ENCODE peak calls at places on chromosomes 16 and 17, in ten cellular contexts. I is neuronal stem cell, M is AG04450, D is fibroblast of lung, A is uterus, H is esophagus squamous epithelium, E is cardiac muscle cell, X is trophoblast cell, J is ovary, N is HCT116. Y is an unnamed sample. For H3K9me3, the result is how much of the 10 kb centered on the place peaks cover.

GRCh38 chr17:4110152-4110551 is 32.7 kb downstream of the ZZEF1 start:
- DNase-seq in I (no peak), M (no peak), D (peak), A (no peak), H (no peak), E (peak), X (no peak), J (no peak), N (no peak), Y (no peak)

GRCh38 chr16:83826146-83826913 is 18.6 kb downstream of the HSBP1 start:
- DNase-seq in I (peak), M (peak), D (peak), A (peak), H (no peak), E (peak), X (peak), J (peak), N (peak), Y (peak)

GRCh38 chr17:42363767-42364585 is 24.3 kb downstream of the STAT3 start:
- DNase-seq in I (no peak), M (no peak), D (no peak), A (no peak), H (no peak), E (peak), X (peak), J (no peak), N (no peak), Y (no peak)

GRCh38 chr17:76872874-76873221 is 4.6 kb downstream of the MGAT5B start:
- DNase-seq in I (no peak), M (no peak), D (peak), A (no peak), H (no peak), E (no peak), X (no peak), J (no peak), N (no peak), Y (no peak)

GRCh38 chr17:41579484-41580243 is 7.0 kb downstream of the KRT14 start:
- DNase-seq in I (peak), M (peak), D (peak), A (peak), H (no peak), E (peak), X (peak), J (peak), N (peak), Y (peak)

GRCh38 chr17:8123695-8124349 is at the start of gene HES7:
- DNase-seq in I (peak), M (no peak), D (peak), A (no peak), H (no peak), E (no peak), X (no peak), J (peak), N (no peak), Y (no peak)

GRCh38 chr17:78919816-78920516 is 5.2 kb downstream of the TIMP2 start:
- DNase-seq in I (no peak), M (no peak), D (no peak), A (no peak), H (no peak), E (no peak), X (no peak), J (no peak), N (no peak), Y (no peak)

GRCh38 chr17:8072727-8073461 is 14.6 kb downstream of the ALOX12B start:
- DNase-seq in I (no peak), M (no peak), D (no peak), A (no peak), H (no peak), E (no peak), X (no peak), J (no peak), N (no peak), Y (peak)

GRCh38 chr17:20999044-20999573 is 43.7 kb downstream of the USP22 start:
- DNase-seq in I (no peak), M (no peak), D (peak), A (peak), H (no peak), E (peak), X (no peak), J (peak), N (no peak), Y (no peak)

GRCh38 chr16:85425061-85425662 is 188.0 kb upstream of the GSE1 start:
- DNase-seq in I (no peak), M (no peak), D (no peak), A (no peak), H (no peak), E (no peak), X (no peak), J (peak), N (no peak), Y (no peak)

GRCh38 chr16:72409428-72409827 is 237.5 kb upstream of the PMFBP1 start:
- DNase-seq in I (no peak), M (no peak), D (no peak), A (no peak), H (no peak), E (no peak), X (no peak), J (no peak), N (no peak), Y (no peak)

GRCh38 chr16:85959686-85960085 is 60.7 kb downstream of the IRF8 start:
- DNase-seq in I (no peak), M (no peak), D (no peak), A (no peak), H (no peak), E (no peak), X (no peak), J (no peak), N (no peak), Y (no peak)

GRCh38 chr17:76252040-76252954 is 12.0 kb upstream of the RNF157 start:
- DNase-seq in I (no peak), M (peak), D (peak), A (no peak), H (no peak), E (peak), X (peak), J (no peak), N (no peak), Y (no peak)

GRCh38 chr17:512926-513325 is 160.3 kb upstream of the RPH3AL start:
- DNase-seq in I (no peak), M (no peak), D (no peak), A (peak), H (no peak), E (peak), X (no peak), J (peak), N (no peak), Y (no peak)

GRCh38 chr17:82901356-82901755 is 61.5 kb upstream of the ZNF750 start:
- DNase-seq in I (no peak), M (no peak), D (no peak), A (no peak), H (no peak), E (no peak), X (no peak), J (no peak), N (no peak), Y (no peak)

GRCh38 chr16:82895843-82896242 is 269.1 kb downstream of the CDH13 start:
- DNase-seq in I (no peak), M (no peak), D (no peak), A (no peak), H (no peak), E (no peak), X (no peak), J (no peak), N (no peak), Y (no peak)

GRCh38 chr16:56936491-56936890 is 4.5 kb downstream of the HERPUD1 start:
- DNase-seq in I (no peak), M (no peak), D (peak), A (no peak), H (no peak), E (no peak), X (no peak), J (no peak), N (no peak), Y (no peak)

GRCh38 chr16:1708768-1709180 is 2.8 kb downstream of the MAPK8IP3 start:
- DNase-seq in I (no peak), M (peak), D (peak), A (no peak), H (no peak), E (peak), X (peak), J (no peak), N (no peak), Y (peak)

GRCh38 chr17:35242158-35242804 is 591 bp upstream of the SLFN5 start:
- DNase-seq in I (peak), M (no peak), D (no peak), A (peak), H (peak), E (peak), X (peak), J (peak), N (peak), Y (peak)

GRCh38 chr17:59688008-59688407 is 19.2 kb downstream of the PTRH2 start:
- DNase-seq in I (no peak), M (no peak), D (no peak), A (no peak), H (no peak), E (no peak), X (no peak), J (no peak), N (no peak), Y (no peak)

GRCh38 chr17:59825533-59826316 is 67.0 kb downstream of the TUBD1 start:
- DNase-seq in I (no peak), M (no peak), D (peak), A (no peak), H (no peak), E (peak), X (no peak), J (no peak), N (no peak), Y (no peak)

GRCh38 chr16:35344012-35344762 is 1884.8 kb downstream of the TP53TG3F start:
- DNase-seq in I (no peak), M (no peak), D (no peak), A (no peak), H (no peak), E (no peak), X (no peak), J (no peak), N (no peak), Y (no peak)
- H3K9me3 ChIP-seq in I (under half), M (under half), D (under half), A (under half), H (under half), E (under half), X (under half), J (under half), N (under half), Y (under half)

DNA sequence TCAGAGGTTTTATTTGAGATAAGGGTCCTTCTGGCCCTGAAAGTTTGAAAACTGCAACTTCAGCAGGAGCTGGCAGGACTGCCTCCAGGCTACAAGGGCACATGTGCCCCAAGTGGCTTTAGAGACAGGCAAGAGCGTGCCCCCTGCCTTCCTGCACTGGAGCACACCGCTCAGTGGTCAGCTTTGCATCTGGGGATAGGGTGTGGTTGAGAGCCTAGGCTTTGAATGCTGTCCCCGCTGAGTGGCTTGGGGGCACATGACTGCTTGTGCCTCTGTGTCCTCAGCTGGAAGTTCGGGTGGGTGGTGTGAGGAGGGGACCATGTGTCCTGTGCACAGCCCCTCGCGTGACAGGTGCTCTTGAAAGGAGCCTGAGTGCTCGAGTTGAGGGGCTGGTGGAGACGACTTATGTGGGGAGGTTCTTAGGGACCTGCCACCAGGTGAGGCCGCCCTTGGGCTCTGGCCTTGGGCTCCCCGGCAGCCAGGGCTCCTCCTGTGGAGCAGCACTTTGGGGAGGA is 29.8 kb downstream of the MGRN1 start:
- DNase-seq in I (no peak), M (no peak), D (no peak), A (no peak), H (no peak), E (no peak), X (no peak), J (no peak), N (no peak), Y (no peak)
- H3K27ac ChIP-seq in I (no peak), M (no peak), D (no peak), A (no peak), H (no peak), E (no peak), X (no peak), J (no peak), N (no peak), Y (no peak)

DNA sequence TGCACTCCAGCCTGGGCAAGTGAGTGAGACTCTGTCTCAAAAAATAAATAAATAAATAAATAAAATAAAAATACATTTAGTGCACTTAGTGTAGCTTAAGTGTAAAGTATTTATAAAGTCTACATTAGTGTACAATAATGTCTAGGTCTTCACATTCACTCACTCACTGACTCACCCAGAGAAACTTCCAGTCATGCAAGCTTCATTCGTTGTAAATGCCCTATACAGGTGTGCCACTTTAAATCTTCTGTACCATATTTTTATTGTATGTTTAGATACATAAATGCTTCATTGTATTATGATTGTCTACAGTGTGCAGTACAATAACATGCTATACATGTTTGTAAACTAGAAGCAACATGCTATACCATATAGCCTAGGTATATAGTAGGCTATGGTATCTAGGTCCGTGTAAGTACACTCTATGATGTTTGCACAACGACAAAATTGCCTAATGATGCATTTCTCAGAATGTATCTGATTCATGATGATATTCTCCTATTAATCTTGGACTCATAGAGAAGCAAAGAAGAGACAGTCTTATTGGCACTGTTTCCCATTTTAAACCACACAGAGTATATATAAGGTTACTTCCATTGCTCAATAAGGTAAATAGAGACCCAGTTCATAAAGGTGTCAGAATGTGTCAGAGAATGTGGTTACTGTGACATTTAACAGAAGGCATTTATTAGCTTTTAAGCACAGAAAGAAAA is 1314.9 kb downstream of the CDH11 start:
- DNase-seq in I (no peak), M (no peak), D (no peak), A (no peak), H (no peak), E (no peak), X (no peak), J (no peak), N (no peak), Y (no peak)
- H3K9me3 ChIP-seq in I (under half), M (under half), D (under half), A (under half), H (under half), E (under half), X (under half), J (under half), N (under half), Y (under half)

GRCh38 chr17:50763716-50764450 is 3.4 kb downstream of the ANKRD40CL start:
- DNase-seq in I (no peak), M (no peak), D (no peak), A (no peak), H (no peak), E (no peak), X (peak), J (no peak), N (no peak), Y (peak)

GRCh38 chr17:50766222-50767023 is 895 bp downstream of the ANKRD40CL start:
- DNase-seq in I (no peak), M (no peak), D (no peak), A (no peak), H (no peak), E (no peak), X (no peak), J (no peak), N (no peak), Y (no peak)

GRCh38 chr17:50765454-50766221 is 1.7 kb downstream of the ANKRD40CL start:
- DNase-seq in I (no peak), M (no peak), D (no peak), A (no peak), H (no peak), E (no peak), X (no peak), J (no peak), N (no peak), Y (no peak)

GRCh38 chr17:50767030-50767429 is 288 bp downstream of the ANKRD40CL start:
- DNase-seq in I (no peak), M (no peak), D (no peak), A (no peak), H (no peak), E (no peak), X (no peak), J (no peak), N (no peak), Y (no peak)

GRCh38 chr17:50764860-50765259 is 2.5 kb downstream of the ANKRD40CL start:
- DNase-seq in I (no peak), M (no peak), D (no peak), A (no peak), H (no peak), E (no peak), X (no peak), J (no peak), N (no peak), Y (peak)
- H3K27ac ChIP-seq in I (no peak), M (no peak), D (no peak), A (no peak), H (no peak), E (peak), X (no peak), J (no peak), N (no peak), Y (no peak)